ENCODE peak calls at places on chromosomes 3 and 15, in six cellular contexts. B, P, H, D, M and E are unnamed samples.

GRCh38 chr3:98980915-98981596 is 79.6 kb upstream of the DCBLD2 start:
- DNase-seq in B (peak), P (no peak), H (no peak), D (peak), M (no peak), E (no peak)

GRCh38 chr3:57164217-57164605 is 942 bp downstream of the IL17RD start:
- DNase-seq in B (peak), P (peak), H (no peak), D (no peak), M (peak), E (peak)

GRCh38 chr3:139639662-139640061 is 38.1 kb downstream of the NMNAT3 start:
- DNase-seq in B (no peak), P (no peak), H (no peak), D (no peak), M (no peak), E (no peak)

GRCh38 chr3:114376516-114376915 is 82.7 kb downstream of the TIGIT start:
- DNase-seq in B (no peak), P (no peak), H (no peak), D (no peak), M (no peak), E (no peak)

GRCh38 chr15:57198654-57199241 is 177.6 kb upstream of the CGNL1 start:
- DNase-seq in B (no peak), P (no peak), H (no peak), D (peak), M (no peak), E (peak)

GRCh38 chr3:146813496-146813895 is 208.3 kb upstream of the PLSCR5 start:
- DNase-seq in B (no peak), P (no peak), H (no peak), D (no peak), M (no peak), E (no peak)

GRCh38 chr3:184380210-184380626 is 364 bp downstream of the CHRD start:
- DNase-seq in B (no peak), P (peak), H (peak), D (no peak), M (peak), E (no peak)

GRCh38 chr15:63490345-63491034 is 13.9 kb upstream of the USP3 start:
- DNase-seq in B (no peak), P (no peak), H (no peak), D (no peak), M (peak), E (no peak)

GRCh38 chr15:48449734-48450133 is 118.5 kb downstream of the DUT start:
- DNase-seq in B (peak), P (no peak), H (no peak), D (no peak), M (no peak), E (no peak)

GRCh38 chr3:195847061-195847950 is 35.6 kb upstream of the MUC4 start:
- DNase-seq in B (peak), P (no peak), H (peak), D (no peak), M (no peak), E (peak)

GRCh38 chr3:195853036-195853435 is 41.3 kb upstream of the MUC4 start:
- DNase-seq in B (no peak), P (no peak), H (no peak), D (no peak), M (no peak), E (no peak)

GRCh38 chr3:195853930-195854478 is 42.3 kb upstream of the MUC4 start:
- DNase-seq in B (no peak), P (no peak), H (no peak), D (no peak), M (no peak), E (no peak)

GRCh38 chr3:195849322-195850074 is 37.8 kb upstream of the MUC4 start:
- DNase-seq in B (no peak), P (no peak), H (no peak), D (peak), M (peak), E (no peak)

GRCh38 chr3:195850857-195851531 is 39.3 kb upstream of the MUC4 start:
- DNase-seq in B (peak), P (peak), H (peak), D (peak), M (peak), E (peak)
- H3K4me3 ChIP-seq in B (no peak), P (no peak), H (no peak), D (no peak), M (no peak), E (no peak)

GRCh38 chr15:37059051-37059450 is 41.3 kb downstream of the MEIS2 start:
- DNase-seq in B (peak), P (no peak), H (no peak), D (peak), M (no peak), E (no peak)
- H3K27ac ChIP-seq in B (no peak), P (peak), H (no peak), D (peak), M (no peak), E (no peak)

DNA sequence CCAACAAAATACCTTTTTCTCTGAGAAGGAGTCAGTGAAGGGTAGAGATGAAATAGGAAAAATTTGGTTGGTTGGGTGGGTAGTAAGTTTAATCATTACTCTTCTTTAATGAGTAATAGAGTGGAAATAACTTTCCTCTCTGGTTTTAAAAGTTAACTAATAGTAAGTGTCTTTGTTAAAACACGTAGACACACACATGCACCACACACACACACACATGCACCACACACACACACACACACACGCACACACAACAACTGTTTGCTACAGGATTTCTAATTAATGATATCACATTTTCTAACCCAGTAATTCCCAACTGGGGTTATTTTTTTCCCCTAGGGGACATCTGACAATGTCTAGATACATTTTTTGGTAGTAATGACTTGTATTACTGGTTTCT is 84.1 kb downstream of the CHL1 start:
- DNase-seq in B (no peak), P (no peak), H (no peak), D (no peak), M (no peak), E (no peak)
- H3K4me3 ChIP-seq in B (no peak), P (no peak), H (no peak), D (no peak), M (no peak), E (no peak)

GRCh38 chr15:77497942-77498361 is 77.3 kb downstream of the HMG20A start:
- DNase-seq in B (peak), P (no peak), H (no peak), D (no peak), M (no peak), E (no peak)
- H3K27ac ChIP-seq in B (no peak), P (peak), H (no peak), D (no peak), M (no peak), E (no peak)